ENCODE peak calls at places on chromosomes 2 and 18, in nine cellular contexts. One of them, this sample, is unnamed.

GRCh38 chr18:1011342-1011741 is 106.7 kb downstream of the ADCYAP1 start:
- DNase-seq in Panc1: no peak
- DNase-seq in A549: no peak
- DNase-seq in SK-N-SH: no peak
- DNase-seq in K562: no peak
- DNase-seq in HepG2: no peak
- DNase-seq in HCT116: no peak
- DNase-seq in GM12878: no peak
- DNase-seq in HL-60: no peak
- DNase-seq in this sample: no peak

GRCh38 chr2:190379249-190379964 is 28.7 kb upstream of the MFSD6 start:
- DNase-seq in Panc1: no peak
- DNase-seq in HL-60: no peak
- DNase-seq in HCT116: no peak
- DNase-seq in A549: no peak
- DNase-seq in HepG2: peak
- DNase-seq in K562: peak
- DNase-seq in SK-N-SH: no peak
- DNase-seq in GM12878: no peak
- DNase-seq in this sample: no peak

GRCh38 chr18:13521418-13521817 is 204.9 kb downstream of the FAM210A start:
- DNase-seq in A549: no peak
- DNase-seq in K562: no peak
- DNase-seq in HL-60: no peak
- DNase-seq in HepG2: no peak
- DNase-seq in HCT116: no peak
- DNase-seq in SK-N-SH: no peak
- DNase-seq in GM12878: no peak
- DNase-seq in Panc1: no peak
- DNase-seq in this sample: no peak

GRCh38 chr2:163491850-163492249 is 244.0 kb downstream of the FIGN start:
- DNase-seq in HepG2: no peak
- DNase-seq in HCT116: no peak
- DNase-seq in K562: no peak
- DNase-seq in SK-N-SH: no peak
- DNase-seq in GM12878: no peak
- DNase-seq in A549: no peak
- DNase-seq in HL-60: no peak
- DNase-seq in Panc1: no peak
- DNase-seq in this sample: no peak

GRCh38 chr2:62550466-62550865 is 44.5 kb upstream of the TMEM17 start:
- DNase-seq in A549: no peak
- DNase-seq in HCT116: no peak
- DNase-seq in K562: no peak
- DNase-seq in SK-N-SH: no peak
- DNase-seq in GM12878: no peak
- DNase-seq in HepG2: no peak
- DNase-seq in HL-60: no peak
- DNase-seq in Panc1: no peak
- DNase-seq in this sample: no peak

GRCh38 chr2:232365621-232366321 is 12.8 kb upstream of the ALPP start:
- DNase-seq in HepG2: peak
- DNase-seq in GM12878: no peak
- DNase-seq in K562: peak
- DNase-seq in HL-60: no peak
- DNase-seq in Panc1: no peak
- DNase-seq in SK-N-SH: peak
- DNase-seq in A549: peak
- DNase-seq in HCT116: peak
- DNase-seq in this sample: peak

GRCh38 chr18:27057459-27058302 is 127.4 kb downstream of the CHST9 start:
- DNase-seq in K562: no peak
- DNase-seq in HL-60: no peak
- DNase-seq in SK-N-SH: no peak
- DNase-seq in Panc1: no peak
- DNase-seq in HCT116: no peak
- DNase-seq in A549: no peak
- DNase-seq in GM12878: no peak
- DNase-seq in HepG2: peak
- DNase-seq in this sample: no peak

GRCh38 chr2:44745922-44746321 is 195.6 kb upstream of the SIX3 start:
- DNase-seq in GM12878: no peak
- DNase-seq in HCT116: no peak
- DNase-seq in Panc1: no peak
- DNase-seq in K562: no peak
- DNase-seq in A549: no peak
- DNase-seq in SK-N-SH: no peak
- DNase-seq in HL-60: no peak
- DNase-seq in HepG2: no peak
- DNase-seq in this sample: no peak

GRCh38 chr2:168494190-168494711 is 38.2 kb downstream of the CERS6 start:
- DNase-seq in SK-N-SH: no peak
- DNase-seq in A549: peak
- DNase-seq in K562: peak
- DNase-seq in Panc1: no peak
- DNase-seq in HCT116: peak
- DNase-seq in HepG2: peak
- DNase-seq in GM12878: no peak
- DNase-seq in HL-60: no peak
- DNase-seq in this sample: peak

GRCh38 chr2:136051001-136051724 is 65.7 kb upstream of the DARS1 start:
- DNase-seq in GM12878: no peak
- DNase-seq in HCT116: no peak
- DNase-seq in HL-60: no peak
- DNase-seq in K562: no peak
- DNase-seq in HepG2: no peak
- DNase-seq in A549: no peak
- DNase-seq in Panc1: no peak
- DNase-seq in SK-N-SH: no peak
- DNase-seq in this sample: no peak

GRCh38 chr2:66235408-66235807 is 199.5 kb upstream of the MEIS1 start:
- DNase-seq in K562: no peak
- DNase-seq in SK-N-SH: no peak
- DNase-seq in A549: no peak
- DNase-seq in HL-60: no peak
- DNase-seq in HCT116: no peak
- DNase-seq in GM12878: no peak
- DNase-seq in Panc1: no peak
- DNase-seq in HepG2: no peak
- DNase-seq in this sample: no peak
- H3K27ac ChIP-seq in K562: no peak
- H3K27ac ChIP-seq in SK-N-SH: no peak
- H3K27ac ChIP-seq in A549: no peak
- H3K27ac ChIP-seq in HL-60: no peak
- H3K27ac ChIP-seq in HCT116: no peak
- H3K27ac ChIP-seq in GM12878: no peak
- H3K27ac ChIP-seq in Panc1: no peak
- H3K27ac ChIP-seq in HepG2: no peak
- H3K27ac ChIP-seq in this sample: no peak

GRCh38 chr2:142974288-142975024 is 97.0 kb downstream of the KYNU start:
- DNase-seq in Panc1: no peak
- DNase-seq in HepG2: no peak
- DNase-seq in A549: no peak
- DNase-seq in HCT116: no peak
- DNase-seq in K562: no peak
- DNase-seq in SK-N-SH: no peak
- DNase-seq in HL-60: no peak
- DNase-seq in GM12878: no peak
- DNase-seq in this sample: peak

GRCh38 chr2:142973160-142973821 is 95.8 kb downstream of the KYNU start:
- DNase-seq in SK-N-SH: no peak
- DNase-seq in HL-60: no peak
- DNase-seq in K562: no peak
- DNase-seq in Panc1: no peak
- DNase-seq in HepG2: no peak
- DNase-seq in GM12878: no peak
- DNase-seq in HCT116: no peak
- DNase-seq in A549: no peak
- DNase-seq in this sample: no peak

GRCh38 chr2:142975239-142975638 is 97.8 kb downstream of the KYNU start:
- DNase-seq in HepG2: no peak
- DNase-seq in K562: no peak
- DNase-seq in HL-60: no peak
- DNase-seq in GM12878: no peak
- DNase-seq in Panc1: no peak
- DNase-seq in A549: no peak
- DNase-seq in HCT116: no peak
- DNase-seq in SK-N-SH: no peak
- DNase-seq in this sample: no peak

DNA sequence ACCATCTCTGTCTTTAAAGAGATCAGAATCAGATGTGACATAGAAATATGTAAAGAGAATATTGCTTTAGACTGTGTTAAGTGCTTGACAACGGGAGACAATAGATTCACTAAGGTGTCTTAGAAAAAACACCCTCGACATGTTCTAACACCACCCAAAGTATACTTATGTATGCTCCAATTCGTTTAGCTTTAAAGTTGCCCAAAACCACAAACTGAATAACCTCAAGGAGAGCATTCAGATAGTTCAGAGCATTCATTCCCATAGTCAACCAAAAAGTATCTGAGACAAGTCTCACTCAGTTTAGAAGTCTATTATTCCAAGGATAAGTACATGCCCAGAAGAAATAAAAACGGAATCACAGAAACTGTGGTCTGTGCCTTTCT is 96.4 kb downstream of the KYNU start:
- DNase-seq in HepG2: no peak
- DNase-seq in HCT116: no peak
- DNase-seq in GM12878: no peak
- DNase-seq in SK-N-SH: no peak
- DNase-seq in HL-60: no peak
- DNase-seq in Panc1: no peak
- DNase-seq in A549: no peak
- DNase-seq in K562: no peak
- DNase-seq in this sample: no peak
- TF ChIP-seq REST in HepG2: no peak
- TF ChIP-seq REST in HCT116: no peak
- TF ChIP-seq REST in GM12878: no peak
- TF ChIP-seq REST in SK-N-SH: no peak
- TF ChIP-seq REST in HL-60: no peak
- TF ChIP-seq REST in Panc1: no peak
- TF ChIP-seq REST in A549: no peak
- TF ChIP-seq REST in K562: no peak
- TF ChIP-seq REST in this sample: no peak

GRCh38 chr2:18580606-18581005 is 8.8 kb downstream of the NT5C1B start:
- DNase-seq in Panc1: no peak
- DNase-seq in HepG2: no peak
- DNase-seq in A549: no peak
- DNase-seq in HL-60: no peak
- DNase-seq in HCT116: no peak
- DNase-seq in K562: no peak
- DNase-seq in GM12878: no peak
- DNase-seq in SK-N-SH: no peak
- DNase-seq in this sample: no peak

DNA sequence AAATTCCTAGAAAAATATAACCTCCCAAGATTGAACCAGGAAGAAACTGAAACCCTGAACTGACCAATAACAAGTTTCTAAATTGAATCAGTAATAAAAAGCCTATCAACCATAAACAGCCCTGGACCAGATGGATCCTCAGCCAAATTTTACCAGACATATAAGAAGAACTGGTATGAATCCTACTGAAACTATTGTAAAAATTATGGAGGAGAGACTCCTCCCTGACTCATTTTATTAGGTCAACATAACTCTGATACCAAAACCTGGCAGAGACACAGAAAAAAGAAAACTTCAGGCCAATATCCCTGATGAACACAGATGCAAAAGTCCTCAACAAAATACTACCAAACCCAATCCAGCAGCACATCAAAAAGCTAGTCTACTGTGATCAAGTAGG is 11.3 kb downstream of the NT5C1B start:
- DNase-seq in SK-N-SH: no peak
- DNase-seq in K562: no peak
- DNase-seq in A549: no peak
- DNase-seq in Panc1: no peak
- DNase-seq in HL-60: no peak
- DNase-seq in HepG2: no peak
- DNase-seq in HCT116: no peak
- DNase-seq in GM12878: no peak
- DNase-seq in this sample: no peak
- H3K27ac ChIP-seq in SK-N-SH: no peak
- H3K27ac ChIP-seq in K562: no peak
- H3K27ac ChIP-seq in A549: no peak
- H3K27ac ChIP-seq in Panc1: no peak
- H3K27ac ChIP-seq in HL-60: no peak
- H3K27ac ChIP-seq in HepG2: no peak
- H3K27ac ChIP-seq in HCT116: no peak
- H3K27ac ChIP-seq in GM12878: no peak
- H3K27ac ChIP-seq in this sample: no peak

DNA sequence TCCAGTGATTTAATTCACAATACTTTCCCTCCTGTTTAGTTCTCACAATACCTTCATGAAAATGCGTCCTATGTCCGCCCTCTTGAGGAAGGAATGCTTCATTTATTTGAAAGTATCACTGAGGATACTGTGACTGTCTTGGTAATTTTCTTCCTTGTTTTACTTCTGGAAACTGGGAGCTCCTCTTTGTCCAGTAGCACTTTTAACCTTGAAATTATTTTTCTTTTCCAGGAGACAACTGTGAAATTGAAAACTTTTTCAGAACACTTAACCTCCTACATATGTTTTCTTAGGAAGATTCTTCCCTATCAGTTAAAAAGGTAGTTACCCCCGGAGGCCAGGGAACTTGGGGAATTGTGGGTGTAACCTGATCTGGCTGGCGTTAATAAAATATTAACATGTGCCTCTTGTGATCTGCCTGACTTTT is 58.9 kb upstream of the STON1 start:
- DNase-seq in Panc1: peak
- DNase-seq in GM12878: no peak
- DNase-seq in K562: peak
- DNase-seq in HCT116: peak
- DNase-seq in HL-60: no peak
- DNase-seq in HepG2: peak
- DNase-seq in SK-N-SH: peak
- DNase-seq in A549: peak
- DNase-seq in this sample: peak
- TF ChIP-seq REST in Panc1: no peak
- TF ChIP-seq REST in GM12878: no peak
- TF ChIP-seq REST in K562: no peak
- TF ChIP-seq REST in HCT116: no peak
- TF ChIP-seq REST in HL-60: no peak
- TF ChIP-seq REST in HepG2: no peak
- TF ChIP-seq REST in SK-N-SH: no peak
- TF ChIP-seq REST in A549: no peak
- TF ChIP-seq REST in this sample: no peak

This sample was measured in GM23338.